ENCODE peak calls at places on chromosome 1, in six cellular contexts. B is central memory CD8-positive, alpha-beta T cell; R is BJ; G is GM03348; W is kidney glomerular epithelial cell; P is EL. Z is an unnamed sample.

GRCh38 chr1:1272341-1273151 is 1.1 kb downstream of the UBE2J2 start:
- DNase-seq in B (no peak), R (no peak), G (no peak), W (no peak), P (no peak), Z (no peak)

GRCh38 chr1:189180057-189180456 is 1297.6 kb downstream of the BRINP3 start:
- DNase-seq in B (no peak), R (no peak), G (no peak), W (no peak), P (no peak), Z (no peak)

GRCh38 chr1:6489383-6489765 is 2.1 kb downstream of the PLEKHG5 start:
- DNase-seq in B (no peak), R (no peak), G (no peak), W (no peak), P (no peak), Z (no peak)

GRCh38 chr1:10745886-10746455 is 50.5 kb downstream of the CASZ1 start:
- DNase-seq in B (no peak), R (no peak), G (no peak), W (no peak), P (no peak), Z (no peak)

GRCh38 chr1:15668089-15668754 is 15.9 kb upstream of the PLEKHM2 start:
- DNase-seq in B (no peak), R (no peak), G (no peak), W (no peak), P (no peak), Z (no peak)

GRCh38 chr1:115463347-115463746 is 125.3 kb upstream of the NGF start:
- DNase-seq in B (no peak), R (no peak), G (no peak), W (no peak), P (no peak), Z (peak; percentile 30)

GRCh38 chr1:221711156-221711577 is 30.7 kb downstream of the DUSP10 start:
- DNase-seq in B (no peak), R (no peak), G (no peak), W (no peak), P (no peak), Z (no peak)

GRCh38 chr1:11455925-11456580 is 22.9 kb upstream of the DISP3 start:
- DNase-seq in B (no peak), R (no peak), G (no peak), W (no peak), P (no peak), Z (no peak)

GRCh38 chr1:155051777-155052398 is 772 bp downstream of the ADAM15 start:
- DNase-seq in B (no peak), R (no peak), G (peak; percentile 77), W (no peak), P (peak; percentile 54), Z (no peak)

Z was measured in testis.